ENCODE peak calls at places on chromosomes 3 and 15, in eight cellular contexts. F, W, K, P, Z, T, C and I are unnamed samples.

GRCh38 chr3:125194061-125194848 is 18.3 kb downstream of the SLC12A8 start:
- DNase-seq in F (no peak), K (no peak), C (no peak), Z (peak; percentile 32), W (no peak), P (no peak), T (no peak), I (no peak)

GRCh38 chr15:42121021-42121420 is 26.7 kb upstream of the PLA2G4D start:
- DNase-seq in K (no peak), Z (no peak), T (no peak), W (no peak), P (no peak), C (no peak), F (no peak), I (peak; percentile 13)

GRCh38 chr15:86231864-86232801 is 152.5 kb downstream of the AGBL1 start:
- DNase-seq in P (no peak), C (peak; percentile 66), F (no peak), W (no peak), Z (peak; percentile 31), K (peak; percentile 83), T (no peak), I (peak; percentile 31)

GRCh38 chr3:108234387-108234957 is 12.2 kb upstream of the IFT57 start:
- DNase-seq in C (no peak), W (no peak), T (no peak), K (no peak), F (no peak), P (no peak), Z (no peak), I (no peak)

GRCh38 chr3:27533718-27534578 is 49.8 kb upstream of the SLC4A7 start:
- DNase-seq in P (peak; percentile 97), T (peak; percentile 99), W (peak; percentile 77), F (peak; percentile 81), K (peak; percentile 96), C (peak; percentile 66), Z (peak; percentile 99), I (peak; percentile 25)

GRCh38 chr3:67941433-67942030 is 287.1 kb upstream of the SUCLG2 start:
- DNase-seq in C (no peak), Z (no peak), W (no peak), P (no peak), F (no peak), K (no peak), T (no peak), I (no peak)

GRCh38 chr15:71646767-71647478 is 163.4 kb upstream of the NR2E3 start:
- DNase-seq in K (no peak), Z (no peak), W (no peak), F (no peak), P (no peak), C (no peak), T (no peak), I (no peak)

GRCh38 chr3:84042717-84043116 is 916.1 kb upstream of the CADM2 start:
- DNase-seq in T (no peak), F (no peak), C (no peak), W (no peak), K (no peak), P (no peak), Z (no peak), I (no peak)

GRCh38 chr3:190424478-190425439 is 24.9 kb downstream of the TMEM207 start:
- DNase-seq in P (peak; percentile 78), C (peak; percentile 79), T (peak; percentile 93), Z (peak; percentile 61), K (peak; percentile 86), W (peak; percentile 41), F (peak; percentile 78), I (peak; percentile 41)

GRCh38 chr3:19937459-19938362 is 3.7 kb upstream of the EFHB start:
- DNase-seq in P (no peak), W (no peak), F (no peak), K (peak; percentile 18), Z (peak; percentile 86), T (no peak), C (no peak), I (no peak)

GRCh38 chr15:85800460-85801123 is 5.9 kb upstream of the KLHL25 start:
- DNase-seq in P (peak; percentile 78), Z (peak; percentile 66), K (peak; percentile 38), F (peak; percentile 80), T (peak; percentile 67), C (no peak), W (no peak), I (peak; percentile 90)

GRCh38 chr3:148757238-148757930 is 59.7 kb downstream of the AGTR1 start:
- DNase-seq in P (no peak), T (no peak), F (no peak), W (no peak), K (no peak), Z (peak; percentile 82), C (no peak), I (no peak)

DNA sequence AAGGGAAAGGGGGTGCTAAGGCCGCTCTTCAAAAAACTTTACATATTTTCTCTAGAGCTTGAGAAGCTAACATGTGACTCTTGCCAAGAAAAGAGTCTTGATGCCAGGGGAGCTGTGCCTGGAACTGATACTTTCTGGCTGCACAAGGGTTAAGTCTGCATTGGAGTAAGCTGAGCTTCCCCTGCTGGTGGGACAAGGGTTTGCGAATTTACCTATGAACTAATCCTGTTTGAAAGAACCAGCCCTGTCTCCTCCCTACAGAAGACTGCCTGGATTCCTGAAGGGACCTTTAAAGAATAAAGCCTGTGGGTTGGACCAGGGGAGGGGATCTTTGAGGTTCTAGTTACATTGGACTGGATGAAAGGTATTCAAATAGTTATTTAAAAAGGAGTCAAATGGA is 58.3 kb upstream of the EPHA3 start:
- DNase-seq in T (no peak), C (peak; percentile 57), P (no peak), Z (no peak), K (peak; percentile 83), W (no peak), F (no peak), I (no peak)
- TF ChIP-seq CTCF in T (no peak), C (peak; percentile 52), P (no peak), Z (peak; percentile 21), K (peak; percentile 71), W (no peak), F (no peak), I (no peak)

DNA sequence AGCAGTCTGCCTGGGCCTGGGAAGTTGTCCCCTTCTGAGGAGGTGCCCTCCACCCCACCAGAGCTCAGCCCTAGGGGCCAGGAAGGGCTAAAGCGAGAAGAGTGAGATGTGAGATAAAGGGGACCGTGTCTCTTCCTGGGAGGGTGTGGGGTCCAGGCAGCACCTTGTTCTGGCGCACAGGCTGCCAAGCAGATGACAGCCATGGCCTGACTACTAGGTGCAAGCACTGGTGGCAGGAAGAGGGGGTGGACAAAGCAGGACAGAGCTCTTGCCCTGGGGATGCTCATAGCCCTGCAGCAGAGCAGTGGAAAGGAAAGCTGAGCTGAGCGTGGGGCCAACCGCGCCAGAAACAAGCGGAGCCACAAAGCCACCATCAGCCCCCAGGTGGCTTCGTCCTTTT is 3.8 kb downstream of the PAK6 start:
- DNase-seq in T (no peak), W (no peak), C (no peak), P (no peak), F (peak; percentile 40), Z (no peak), K (no peak), I (no peak)
- H3K4me1 ChIP-seq in T (peaks cover 16% of the 10 kb centered on the region), W (peaks cover 13% of the 10 kb centered on the region), C (peaks cover 20% of the 10 kb centered on the region), P (peaks cover 41% of the 10 kb centered on the region), F (no peaks in the 10 kb centered on the region), Z (peaks cover 4% of the 10 kb centered on the region), K (peaks cover 17% of the 10 kb centered on the region), I (no peaks in the 10 kb centered on the region)

GRCh38 chr3:147392083-147392916 is 14.0 kb downstream of the ZIC4 start:
- DNase-seq in Z (peak; percentile 53), C (peak; percentile 90), P (no peak), F (peak; percentile 65), W (no peak), T (no peak), K (peak; percentile 96), I (no peak)

GRCh38 chr3:147391726-147392082 is 14.6 kb downstream of the ZIC4 start:
- DNase-seq in F (no peak), K (no peak), Z (no peak), C (no peak), P (no peak), W (no peak), T (no peak), I (no peak)

GRCh38 chr3:147389265-147390175 is 16.8 kb downstream of the ZIC4 start:
- DNase-seq in T (no peak), K (peak; percentile 73), C (no peak), Z (no peak), P (no peak), F (no peak), W (no peak), I (no peak)

GRCh38 chr3:147388395-147389264 is 17.7 kb downstream of the ZIC4 start:
- DNase-seq in T (no peak), Z (no peak), W (no peak), P (no peak), C (peak; percentile 60), K (peak; percentile 87), F (no peak), I (no peak)

DNA sequence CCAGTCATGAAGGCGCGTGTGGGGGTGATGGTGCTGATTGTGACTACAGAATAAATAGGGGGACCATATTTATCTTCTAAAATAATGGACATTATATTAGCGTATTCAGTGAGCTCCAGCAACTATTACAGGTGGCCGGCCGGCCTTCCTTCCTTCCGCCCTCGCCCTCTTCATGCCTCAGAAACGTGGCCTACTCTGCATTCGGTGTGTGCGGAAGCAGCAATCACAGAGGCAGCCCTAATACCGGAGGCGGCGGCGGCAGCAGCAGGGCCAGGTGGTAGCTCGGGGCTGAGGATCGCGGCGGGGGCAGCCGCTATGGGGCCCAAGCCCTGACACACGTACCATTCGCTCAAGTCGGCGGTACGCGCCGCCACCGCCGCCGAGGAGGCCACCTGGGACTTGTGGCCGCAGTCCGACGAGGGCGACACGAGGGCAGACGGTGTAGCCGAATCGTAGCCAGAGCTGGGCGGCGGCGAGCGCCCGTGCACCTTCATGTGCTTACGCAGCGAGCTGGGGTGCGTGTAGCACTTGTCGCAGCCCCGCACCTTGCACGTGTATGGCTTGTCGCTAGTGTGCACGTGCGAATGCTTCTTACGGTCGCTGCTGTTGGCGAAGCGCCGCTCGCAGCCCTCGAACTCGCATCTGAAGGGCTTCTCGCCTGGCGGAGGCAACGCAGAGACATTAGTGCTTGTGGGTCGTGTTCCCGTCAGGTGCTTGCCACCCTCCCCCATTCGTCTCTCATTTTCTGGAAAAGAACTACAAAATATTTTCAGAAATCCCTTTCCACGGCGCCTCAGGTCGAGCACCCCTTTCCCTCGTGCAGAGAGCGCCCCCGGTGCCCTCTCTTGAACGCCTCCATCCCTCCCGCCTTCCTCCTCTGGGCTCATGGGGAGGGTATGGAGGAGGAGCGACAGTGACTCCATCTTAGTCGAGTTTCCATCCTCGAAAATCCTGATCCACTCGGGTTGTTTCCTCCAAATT is 15.5 kb downstream of the ZIC4 start:
- DNase-seq in K (peak; percentile 74), Z (no peak), C (peak; percentile 79), T (no peak), F (peak; percentile 66), W (no peak), P (no peak), I (no peak)
- H3K27me3 ChIP-seq in K (peaks cover 100% of the 10 kb centered on the region), Z (peaks cover 85% of the 10 kb centered on the region), C (peaks cover 76% of the 10 kb centered on the region), T (no peaks in the 10 kb centered on the region), F (peaks cover 100% of the 10 kb centered on the region), W (peaks cover 100% of the 10 kb centered on the region), P (no peaks in the 10 kb centered on the region), I (peaks cover 89% of the 10 kb centered on the region)

DNA sequence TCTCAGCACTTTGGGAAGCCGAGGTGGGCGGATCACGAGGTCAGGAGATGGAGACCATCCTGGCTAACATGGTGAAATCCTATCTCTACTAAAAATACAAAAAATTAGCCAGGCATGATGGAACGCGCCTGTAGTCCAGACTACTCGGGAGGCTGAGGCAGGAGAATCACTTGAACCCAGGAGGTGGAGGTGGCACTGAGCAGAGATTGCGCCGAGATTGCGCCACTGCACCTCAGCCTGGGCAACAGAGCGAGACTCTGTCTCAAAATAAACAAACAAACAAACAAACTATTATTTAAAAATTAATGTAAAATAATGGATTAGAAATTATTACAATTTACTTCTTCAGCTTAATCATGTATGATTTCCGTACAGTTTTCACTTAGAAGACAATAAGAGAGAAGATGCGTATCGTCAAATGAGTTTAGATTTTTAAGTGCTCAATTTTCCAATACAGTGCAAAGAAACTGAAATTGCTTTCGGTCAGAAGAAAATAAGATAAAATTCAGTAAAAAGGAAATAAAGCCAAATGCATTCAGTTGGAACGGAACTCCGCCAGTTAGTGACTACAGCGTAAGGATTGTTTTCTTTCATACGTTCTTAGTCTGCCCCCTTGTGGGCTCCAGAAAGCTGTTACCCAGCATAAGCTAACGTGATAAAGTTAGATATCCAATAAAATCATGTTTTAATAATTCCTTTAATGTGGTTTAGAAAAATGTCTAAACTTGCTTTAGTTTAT is 24.8 kb downstream of the AADAC start:
- DNase-seq in F (no peak), Z (peak; percentile 80), P (peak; percentile 75), T (peak; percentile 33), K (peak; percentile 91), C (no peak), W (peak; percentile 29), I (peak; percentile 62)
- TF ChIP-seq CTCF in F (peak; percentile 78), Z (peak; percentile 82), P (peak; percentile 81), T (peak; percentile 83), K (peak; percentile 97), C (no peak), W (peak; percentile 77), I (peak; percentile 70)